ENCODE peak calls at places on chromosome 17, in nine cellular contexts. One of them, this sample, is unnamed.
A peak's percentile ranks its signal among the peaks of the same experiment; 100 is the strongest.

GRCh38 chr17:16101440-16101839 is 101.8 kb downstream of the TTC19 start:
- DNase-seq in astrocyte of the cerebellum: no peak
- DNase-seq in neural progenitor cell: no peak
- DNase-seq in esophagus muscularis mucosa: no peak
- DNase-seq in SK-N-SH: no peak
- DNase-seq in fibroblast of the aortic adventitia: no peak
- DNase-seq in AG04450: no peak
- DNase-seq in neuronal stem cell: no peak
- DNase-seq in OCI-LY7: no peak
- DNase-seq in this sample: no peak

GRCh38 chr17:47717261-47717697 is 15.8 kb upstream of the TBX21 start:
- DNase-seq in astrocyte of the cerebellum: no peak
- DNase-seq in neural progenitor cell: no peak
- DNase-seq in esophagus muscularis mucosa: no peak
- DNase-seq in SK-N-SH: peak; percentile 64
- DNase-seq in fibroblast of the aortic adventitia: no peak
- DNase-seq in AG04450: no peak
- DNase-seq in neuronal stem cell: no peak
- DNase-seq in OCI-LY7: no peak
- DNase-seq in this sample: no peak

GRCh38 chr17:71234349-71234748 is 886.5 kb upstream of the SOX9 start:
- DNase-seq in astrocyte of the cerebellum: no peak
- DNase-seq in neural progenitor cell: no peak
- DNase-seq in esophagus muscularis mucosa: no peak
- DNase-seq in SK-N-SH: no peak
- DNase-seq in fibroblast of the aortic adventitia: no peak
- DNase-seq in AG04450: no peak
- DNase-seq in neuronal stem cell: no peak
- DNase-seq in OCI-LY7: no peak
- DNase-seq in this sample: no peak

GRCh38 chr17:66354981-66355380 is 52.6 kb downstream of the PRKCA start:
- DNase-seq in astrocyte of the cerebellum: no peak
- DNase-seq in neural progenitor cell: no peak
- DNase-seq in esophagus muscularis mucosa: no peak
- DNase-seq in SK-N-SH: no peak
- DNase-seq in fibroblast of the aortic adventitia: peak; percentile 58
- DNase-seq in AG04450: peak; percentile 54
- DNase-seq in neuronal stem cell: no peak
- DNase-seq in OCI-LY7: no peak
- DNase-seq in this sample: no peak

GRCh38 chr17:7587420-7587786 is 2.5 kb downstream of the SOX15 start:
- DNase-seq in astrocyte of the cerebellum: peak; percentile 87
- DNase-seq in neural progenitor cell: no peak
- DNase-seq in esophagus muscularis mucosa: no peak
- DNase-seq in SK-N-SH: no peak
- DNase-seq in fibroblast of the aortic adventitia: peak; percentile 94
- DNase-seq in AG04450: peak; percentile 91
- DNase-seq in neuronal stem cell: no peak
- DNase-seq in OCI-LY7: no peak
- DNase-seq in this sample: no peak

GRCh38 chr17:32755045-32755805 is 121.7 kb downstream of the MYO1D start:
- DNase-seq in astrocyte of the cerebellum: peak; percentile 66
- DNase-seq in neural progenitor cell: peak; percentile 51
- DNase-seq in esophagus muscularis mucosa: no peak
- DNase-seq in SK-N-SH: peak; percentile 66
- DNase-seq in fibroblast of the aortic adventitia: peak; percentile 78
- DNase-seq in AG04450: peak; percentile 18
- DNase-seq in neuronal stem cell: peak; percentile 39
- DNase-seq in OCI-LY7: peak; percentile 55
- DNase-seq in this sample: no peak

GRCh38 chr17:58232707-58233156 is 5.7 kb upstream of the LPO start:
- DNase-seq in astrocyte of the cerebellum: no peak
- DNase-seq in neural progenitor cell: no peak
- DNase-seq in esophagus muscularis mucosa: no peak
- DNase-seq in SK-N-SH: no peak
- DNase-seq in fibroblast of the aortic adventitia: peak; percentile 56
- DNase-seq in AG04450: peak; percentile 27
- DNase-seq in neuronal stem cell: no peak
- DNase-seq in OCI-LY7: no peak
- DNase-seq in this sample: no peak

GRCh38 chr17:7404737-7405412 is 978 bp upstream of the TMEM256 start:
- DNase-seq in astrocyte of the cerebellum: no peak
- DNase-seq in neural progenitor cell: peak; percentile 90
- DNase-seq in esophagus muscularis mucosa: peak; percentile 93
- DNase-seq in SK-N-SH: peak; percentile 89
- DNase-seq in fibroblast of the aortic adventitia: peak; percentile 11
- DNase-seq in AG04450: no peak
- DNase-seq in neuronal stem cell: peak; percentile 74
- DNase-seq in OCI-LY7: no peak
- DNase-seq in this sample: no peak

GRCh38 chr17:44828919-44829557 is 1.0 kb downstream of the GJC1 start:
- DNase-seq in astrocyte of the cerebellum: no peak
- DNase-seq in neural progenitor cell: no peak
- DNase-seq in esophagus muscularis mucosa: no peak
- DNase-seq in SK-N-SH: no peak
- DNase-seq in fibroblast of the aortic adventitia: peak; percentile 43
- DNase-seq in AG04450: no peak
- DNase-seq in neuronal stem cell: no peak
- DNase-seq in OCI-LY7: peak; percentile 52
- DNase-seq in this sample: no peak

GRCh38 chr17:44672479-44673093 is 16.3 kb downstream of the MEIOC start:
- DNase-seq in astrocyte of the cerebellum: no peak
- DNase-seq in neural progenitor cell: peak; percentile 3
- DNase-seq in esophagus muscularis mucosa: no peak
- DNase-seq in SK-N-SH: peak; percentile 34
- DNase-seq in fibroblast of the aortic adventitia: peak; percentile 55
- DNase-seq in AG04450: no peak
- DNase-seq in neuronal stem cell: no peak
- DNase-seq in OCI-LY7: peak; percentile 42
- DNase-seq in this sample: no peak

GRCh38 chr17:16925461-16926060 is 46.4 kb downstream of the TNFRSF13B start:
- DNase-seq in astrocyte of the cerebellum: no peak
- DNase-seq in neural progenitor cell: no peak
- DNase-seq in esophagus muscularis mucosa: no peak
- DNase-seq in SK-N-SH: peak; percentile 17
- DNase-seq in fibroblast of the aortic adventitia: no peak
- DNase-seq in AG04450: no peak
- DNase-seq in neuronal stem cell: no peak
- DNase-seq in OCI-LY7: no peak
- DNase-seq in this sample: no peak

GRCh38 chr17:27495460-27495859 is 39.2 kb downstream of the KSR1 start:
- DNase-seq in astrocyte of the cerebellum: no peak
- DNase-seq in neural progenitor cell: no peak
- DNase-seq in esophagus muscularis mucosa: no peak
- DNase-seq in SK-N-SH: no peak
- DNase-seq in fibroblast of the aortic adventitia: no peak
- DNase-seq in AG04450: no peak
- DNase-seq in neuronal stem cell: no peak
- DNase-seq in OCI-LY7: peak; percentile 37
- DNase-seq in this sample: no peak

GRCh38 chr17:61397086-61397842 is 2.4 kb upstream of the TBX2 start:
- DNase-seq in astrocyte of the cerebellum: no peak
- DNase-seq in neural progenitor cell: peak; percentile 82
- DNase-seq in esophagus muscularis mucosa: no peak
- DNase-seq in SK-N-SH: peak; percentile 92
- DNase-seq in fibroblast of the aortic adventitia: peak; percentile 39
- DNase-seq in AG04450: no peak
- DNase-seq in neuronal stem cell: no peak
- DNase-seq in OCI-LY7: no peak
- DNase-seq in this sample: no peak

DNA sequence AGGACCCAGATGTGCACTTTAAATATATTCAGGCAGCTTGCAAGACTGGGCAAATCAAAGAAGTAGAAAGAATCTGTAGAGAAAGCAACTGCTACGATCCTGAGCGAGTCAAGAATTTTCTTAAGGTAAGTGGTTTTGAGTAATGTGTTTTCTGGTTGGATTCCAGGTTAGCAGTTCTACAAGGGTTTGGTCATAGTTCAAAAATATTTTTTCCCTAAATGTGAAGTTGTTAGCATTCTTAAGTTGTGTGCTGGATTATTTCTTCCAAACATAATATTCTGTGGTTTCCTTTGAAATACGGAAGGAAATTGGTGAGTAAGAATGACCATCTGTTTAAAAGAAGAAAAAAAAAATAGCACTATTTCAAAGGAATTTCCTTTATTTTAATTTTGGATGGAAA is 38.4 kb downstream of the PTRH2 start:
- DNase-seq in astrocyte of the cerebellum: peak; percentile 98
- DNase-seq in neural progenitor cell: no peak
- DNase-seq in esophagus muscularis mucosa: no peak
- DNase-seq in SK-N-SH: no peak
- DNase-seq in fibroblast of the aortic adventitia: peak; percentile 97
- DNase-seq in AG04450: peak; percentile 91
- DNase-seq in neuronal stem cell: no peak
- DNase-seq in OCI-LY7: no peak
- DNase-seq in this sample: no peak
- H3K4me3 ChIP-seq in astrocyte of the cerebellum: no peak overlapping the region
- H3K4me3 ChIP-seq in neural progenitor cell: no peak overlapping the region
- H3K4me3 ChIP-seq in esophagus muscularis mucosa: no peak overlapping the region
- H3K4me3 ChIP-seq in SK-N-SH: no peak overlapping the region
- H3K4me3 ChIP-seq in fibroblast of the aortic adventitia: peak overlapping the region; percentile 4
- H3K4me3 ChIP-seq in AG04450: no peak overlapping the region
- H3K4me3 ChIP-seq in neuronal stem cell: no peak overlapping the region
- H3K4me3 ChIP-seq in OCI-LY7: no peak overlapping the region
- H3K4me3 ChIP-seq in this sample: no peak overlapping the region

GRCh38 chr17:40323317-40323716 is 14.3 kb downstream of the RARA start:
- DNase-seq in astrocyte of the cerebellum: no peak
- DNase-seq in neural progenitor cell: no peak
- DNase-seq in esophagus muscularis mucosa: no peak
- DNase-seq in SK-N-SH: no peak
- DNase-seq in fibroblast of the aortic adventitia: no peak
- DNase-seq in AG04450: no peak
- DNase-seq in neuronal stem cell: no peak
- DNase-seq in OCI-LY7: no peak
- DNase-seq in this sample: no peak
- H3K4me3 ChIP-seq in astrocyte of the cerebellum: no peak overlapping the region
- H3K4me3 ChIP-seq in neural progenitor cell: no peak overlapping the region
- H3K4me3 ChIP-seq in esophagus muscularis mucosa: peak overlapping the region; percentile 90
- H3K4me3 ChIP-seq in SK-N-SH: no peak overlapping the region
- H3K4me3 ChIP-seq in fibroblast of the aortic adventitia: peak overlapping the region; percentile 95
- H3K4me3 ChIP-seq in AG04450: no peak overlapping the region
- H3K4me3 ChIP-seq in neuronal stem cell: no peak overlapping the region
- H3K4me3 ChIP-seq in OCI-LY7: peak overlapping the region; percentile 56
- H3K4me3 ChIP-seq in this sample: peak overlapping the region; percentile 80

GRCh38 chr17:76151896-76152454 is 10.9 kb upstream of the FOXJ1 start:
- DNase-seq in astrocyte of the cerebellum: no peak
- DNase-seq in neural progenitor cell: no peak
- DNase-seq in esophagus muscularis mucosa: no peak
- DNase-seq in SK-N-SH: no peak
- DNase-seq in fibroblast of the aortic adventitia: no peak
- DNase-seq in AG04450: no peak
- DNase-seq in neuronal stem cell: no peak
- DNase-seq in OCI-LY7: no peak
- DNase-seq in this sample: no peak
- H3K4me3 ChIP-seq in astrocyte of the cerebellum: no peak overlapping the region
- H3K4me3 ChIP-seq in neural progenitor cell: no peak overlapping the region
- H3K4me3 ChIP-seq in esophagus muscularis mucosa: no peak overlapping the region
- H3K4me3 ChIP-seq in SK-N-SH: no peak overlapping the region
- H3K4me3 ChIP-seq in fibroblast of the aortic adventitia: no peak overlapping the region
- H3K4me3 ChIP-seq in AG04450: no peak overlapping the region
- H3K4me3 ChIP-seq in neuronal stem cell: no peak overlapping the region
- H3K4me3 ChIP-seq in OCI-LY7: no peak overlapping the region
- H3K4me3 ChIP-seq in this sample: no peak overlapping the region

DNA sequence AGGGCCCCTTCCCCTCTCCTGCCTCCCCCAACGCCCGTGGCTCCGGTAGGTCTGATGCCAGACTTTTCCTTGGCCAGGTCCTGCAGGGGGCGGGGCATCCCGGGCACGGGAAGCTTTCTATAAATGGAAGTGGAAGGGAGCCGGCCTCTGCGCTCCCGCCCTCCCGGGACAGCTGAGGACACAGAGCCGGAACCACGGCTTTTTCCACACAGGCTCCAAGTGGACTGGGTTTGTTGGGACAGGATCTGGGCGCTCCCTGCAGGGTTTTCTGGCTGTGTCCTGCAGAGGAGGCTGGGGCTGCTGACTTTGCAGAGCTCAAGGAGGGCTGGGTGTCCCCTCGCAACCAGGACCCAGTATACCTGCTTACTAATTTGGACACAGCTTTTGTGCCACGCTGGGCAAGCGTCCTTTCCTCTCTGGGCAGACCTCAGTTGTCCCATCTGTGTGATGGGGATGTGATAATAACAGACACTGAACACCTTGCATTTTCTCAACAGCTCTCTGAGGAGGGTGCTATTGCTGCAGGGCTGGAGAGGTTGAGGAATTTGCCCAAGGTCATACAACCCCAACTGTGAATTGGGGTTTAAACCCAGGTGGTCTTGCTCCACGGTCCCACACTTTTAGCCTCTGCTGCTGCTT is 1.8 kb downstream of the TNS4 start:
- DNase-seq in astrocyte of the cerebellum: no peak
- DNase-seq in neural progenitor cell: peak; percentile 77
- DNase-seq in esophagus muscularis mucosa: peak; percentile 96
- DNase-seq in SK-N-SH: peak; percentile 84
- DNase-seq in fibroblast of the aortic adventitia: peak; percentile 59
- DNase-seq in AG04450: no peak
- DNase-seq in neuronal stem cell: no peak
- DNase-seq in OCI-LY7: no peak
- DNase-seq in this sample: no peak
- H3K4me3 ChIP-seq in astrocyte of the cerebellum: no peak overlapping the region
- H3K4me3 ChIP-seq in neural progenitor cell: no peak overlapping the region
- H3K4me3 ChIP-seq in esophagus muscularis mucosa: peak overlapping the region; percentile 29
- H3K4me3 ChIP-seq in SK-N-SH: peak overlapping the region; percentile 13
- H3K4me3 ChIP-seq in fibroblast of the aortic adventitia: no peak overlapping the region
- H3K4me3 ChIP-seq in AG04450: no peak overlapping the region
- H3K4me3 ChIP-seq in neuronal stem cell: no peak overlapping the region
- H3K4me3 ChIP-seq in OCI-LY7: no peak overlapping the region
- H3K4me3 ChIP-seq in this sample: peak overlapping the region; percentile 48

DNA sequence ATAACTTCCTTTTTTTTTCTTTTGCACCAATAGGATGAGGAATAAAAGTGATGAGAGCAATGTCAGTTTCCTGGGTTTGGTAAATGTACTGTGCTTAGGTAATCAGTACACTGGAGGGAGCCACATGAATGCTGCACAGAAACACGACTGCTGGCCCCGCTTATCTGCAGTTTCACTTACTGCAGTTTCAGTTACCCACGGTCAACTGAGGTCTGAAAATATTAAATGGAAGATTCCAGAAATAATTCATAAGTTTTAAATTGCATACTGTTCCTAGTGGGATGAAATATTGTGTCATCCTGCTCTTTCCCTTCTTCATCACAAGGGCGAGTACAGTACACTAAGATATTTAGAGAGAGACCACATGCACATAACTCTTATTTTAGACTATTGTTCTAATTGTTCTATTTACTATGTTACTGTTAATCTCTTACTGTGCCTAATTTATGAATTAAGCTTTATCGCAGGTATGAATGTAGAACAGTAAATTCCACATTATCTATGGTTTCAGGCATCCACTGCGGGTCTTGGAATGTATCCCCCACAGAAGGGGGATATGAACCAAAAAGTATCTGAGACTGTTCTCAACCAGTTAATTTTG is 6.4 kb upstream of the LGALS3BP start:
- DNase-seq in astrocyte of the cerebellum: peak; percentile 81
- DNase-seq in neural progenitor cell: no peak
- DNase-seq in esophagus muscularis mucosa: no peak
- DNase-seq in SK-N-SH: no peak
- DNase-seq in fibroblast of the aortic adventitia: peak; percentile 70
- DNase-seq in AG04450: no peak
- DNase-seq in neuronal stem cell: no peak
- DNase-seq in OCI-LY7: peak; percentile 47
- DNase-seq in this sample: no peak
- H3K4me3 ChIP-seq in astrocyte of the cerebellum: no peak overlapping the region
- H3K4me3 ChIP-seq in neural progenitor cell: no peak overlapping the region
- H3K4me3 ChIP-seq in esophagus muscularis mucosa: peak overlapping the region; percentile 25
- H3K4me3 ChIP-seq in SK-N-SH: no peak overlapping the region
- H3K4me3 ChIP-seq in fibroblast of the aortic adventitia: peak overlapping the region; percentile 57
- H3K4me3 ChIP-seq in AG04450: no peak overlapping the region
- H3K4me3 ChIP-seq in neuronal stem cell: no peak overlapping the region
- H3K4me3 ChIP-seq in OCI-LY7: no peak overlapping the region
- H3K4me3 ChIP-seq in this sample: peak overlapping the region; percentile 31

This sample was measured in vagina.